ENCODE peak calls at places on chromosomes 7 and 10, in ten cellular contexts. One of them, this sample, is unnamed.
A peak's percentile ranks its signal among the peaks of the same experiment; 100 is the strongest.

GRCh38 chr7:3119963-3120362 is 76.3 kb upstream of the CARD11 start:
- DNase-seq in retina: no peak
- DNase-seq in foreskin keratinocyte: no peak
- DNase-seq in cardiac septum: no peak
- DNase-seq in cerebellar cortex: no peak
- DNase-seq in lower lobe of right lung: no peak
- DNase-seq in HuH-7.5: no peak
- DNase-seq in GM19239: no peak
- DNase-seq in body of pancreas: no peak
- DNase-seq in occipital lobe: no peak
- DNase-seq in this sample: no peak

GRCh38 chr7:149822353-149822943 is 15.7 kb upstream of the ZNF862 start:
- DNase-seq in retina: no peak
- DNase-seq in foreskin keratinocyte: no peak
- DNase-seq in cardiac septum: peak; percentile 73
- DNase-seq in cerebellar cortex: no peak
- DNase-seq in lower lobe of right lung: peak; percentile 20
- DNase-seq in HuH-7.5: no peak
- DNase-seq in GM19239: no peak
- DNase-seq in body of pancreas: no peak
- DNase-seq in occipital lobe: no peak
- DNase-seq in this sample: no peak

GRCh38 chr7:155154586-155154985 is 84.5 kb downstream of the HTR5A start:
- DNase-seq in retina: no peak
- DNase-seq in foreskin keratinocyte: no peak
- DNase-seq in cardiac septum: no peak
- DNase-seq in cerebellar cortex: no peak
- DNase-seq in lower lobe of right lung: no peak
- DNase-seq in HuH-7.5: no peak
- DNase-seq in GM19239: no peak
- DNase-seq in body of pancreas: no peak
- DNase-seq in occipital lobe: no peak
- DNase-seq in this sample: no peak

GRCh38 chr10:91198781-91199180 is 21.7 kb upstream of the PCGF5 start:
- DNase-seq in retina: no peak
- DNase-seq in foreskin keratinocyte: no peak
- DNase-seq in cardiac septum: no peak
- DNase-seq in cerebellar cortex: no peak
- DNase-seq in lower lobe of right lung: no peak
- DNase-seq in HuH-7.5: no peak
- DNase-seq in GM19239: peak; percentile 30
- DNase-seq in body of pancreas: no peak
- DNase-seq in occipital lobe: no peak
- DNase-seq in this sample: peak; percentile 57

GRCh38 chr10:125093199-125093841 is 67.0 kb downstream of the CTBP2 start:
- DNase-seq in retina: peak; percentile 80
- DNase-seq in foreskin keratinocyte: no peak
- DNase-seq in cardiac septum: peak; percentile 82
- DNase-seq in cerebellar cortex: no peak
- DNase-seq in lower lobe of right lung: peak; percentile 24
- DNase-seq in HuH-7.5: no peak
- DNase-seq in GM19239: no peak
- DNase-seq in body of pancreas: peak; percentile 48
- DNase-seq in occipital lobe: no peak
- DNase-seq in this sample: no peak

GRCh38 chr10:15344876-15345285 is 26.2 kb downstream of the FAM171A1 start:
- DNase-seq in retina: no peak
- DNase-seq in foreskin keratinocyte: peak; percentile 56
- DNase-seq in cardiac septum: no peak
- DNase-seq in cerebellar cortex: no peak
- DNase-seq in lower lobe of right lung: no peak
- DNase-seq in HuH-7.5: peak; percentile 56
- DNase-seq in GM19239: no peak
- DNase-seq in body of pancreas: peak; percentile 29
- DNase-seq in occipital lobe: no peak
- DNase-seq in this sample: no peak

GRCh38 chr10:46551701-46552525 is 4.5 kb downstream of the GPRIN2 start:
- DNase-seq in retina: no peak
- DNase-seq in foreskin keratinocyte: no peak
- DNase-seq in cardiac septum: peak; percentile 77
- DNase-seq in cerebellar cortex: peak; percentile 81
- DNase-seq in lower lobe of right lung: peak; percentile 46
- DNase-seq in HuH-7.5: no peak
- DNase-seq in GM19239: no peak
- DNase-seq in body of pancreas: peak; percentile 5
- DNase-seq in occipital lobe: no peak
- DNase-seq in this sample: no peak

GRCh38 chr7:158583143-158583542 is 4.5 kb downstream of the PTPRN2 start:
- DNase-seq in retina: no peak
- DNase-seq in foreskin keratinocyte: no peak
- DNase-seq in cardiac septum: peak; percentile 3
- DNase-seq in cerebellar cortex: no peak
- DNase-seq in lower lobe of right lung: no peak
- DNase-seq in HuH-7.5: no peak
- DNase-seq in GM19239: no peak
- DNase-seq in body of pancreas: peak; percentile 22
- DNase-seq in occipital lobe: no peak
- DNase-seq in this sample: no peak

GRCh38 chr7:1889556-1890181 is 219.6 kb downstream of the ELFN1 start:
- DNase-seq in retina: no peak
- DNase-seq in foreskin keratinocyte: no peak
- DNase-seq in cardiac septum: no peak
- DNase-seq in cerebellar cortex: no peak
- DNase-seq in lower lobe of right lung: no peak
- DNase-seq in HuH-7.5: no peak
- DNase-seq in GM19239: no peak
- DNase-seq in body of pancreas: no peak
- DNase-seq in occipital lobe: no peak
- DNase-seq in this sample: no peak

GRCh38 chr7:40297741-40298311 is 163.0 kb downstream of the SUGCT start:
- DNase-seq in retina: no peak
- DNase-seq in foreskin keratinocyte: peak; percentile 64
- DNase-seq in cardiac septum: no peak
- DNase-seq in cerebellar cortex: no peak
- DNase-seq in lower lobe of right lung: no peak
- DNase-seq in HuH-7.5: no peak
- DNase-seq in GM19239: no peak
- DNase-seq in body of pancreas: no peak
- DNase-seq in occipital lobe: no peak
- DNase-seq in this sample: no peak

GRCh38 chr7:46744957-46745699 is 824.1 kb upstream of the IGFBP3 start:
- DNase-seq in retina: no peak
- DNase-seq in foreskin keratinocyte: no peak
- DNase-seq in cardiac septum: no peak
- DNase-seq in cerebellar cortex: no peak
- DNase-seq in lower lobe of right lung: no peak
- DNase-seq in HuH-7.5: no peak
- DNase-seq in GM19239: no peak
- DNase-seq in body of pancreas: no peak
- DNase-seq in occipital lobe: no peak
- DNase-seq in this sample: no peak

GRCh38 chr10:14712991-14713422 is 61.7 kb downstream of the FAM107B start:
- DNase-seq in retina: no peak
- DNase-seq in foreskin keratinocyte: no peak
- DNase-seq in cardiac septum: no peak
- DNase-seq in cerebellar cortex: no peak
- DNase-seq in lower lobe of right lung: no peak
- DNase-seq in HuH-7.5: no peak
- DNase-seq in GM19239: no peak
- DNase-seq in body of pancreas: no peak
- DNase-seq in occipital lobe: no peak
- DNase-seq in this sample: no peak

GRCh38 chr10:75398238-75398629 is 3.3 kb downstream of the ZNF503 start:
- DNase-seq in retina: no peak
- DNase-seq in foreskin keratinocyte: no peak
- DNase-seq in cardiac septum: no peak
- DNase-seq in cerebellar cortex: no peak
- DNase-seq in lower lobe of right lung: no peak
- DNase-seq in HuH-7.5: no peak
- DNase-seq in GM19239: no peak
- DNase-seq in body of pancreas: no peak
- DNase-seq in occipital lobe: no peak
- DNase-seq in this sample: no peak

GRCh38 chr7:101650579-101651081 is 21.5 kb upstream of the MYL10 start:
- DNase-seq in retina: no peak
- DNase-seq in foreskin keratinocyte: no peak
- DNase-seq in cardiac septum: no peak
- DNase-seq in cerebellar cortex: no peak
- DNase-seq in lower lobe of right lung: no peak
- DNase-seq in HuH-7.5: no peak
- DNase-seq in GM19239: no peak
- DNase-seq in body of pancreas: no peak
- DNase-seq in occipital lobe: no peak
- DNase-seq in this sample: no peak

GRCh38 chr10:71068811-71069411 is 143.5 kb upstream of the UNC5B start:
- DNase-seq in retina: no peak
- DNase-seq in foreskin keratinocyte: peak; percentile 63
- DNase-seq in cardiac septum: peak; percentile 86
- DNase-seq in cerebellar cortex: peak; percentile 83
- DNase-seq in lower lobe of right lung: no peak
- DNase-seq in HuH-7.5: no peak
- DNase-seq in GM19239: no peak
- DNase-seq in body of pancreas: no peak
- DNase-seq in occipital lobe: no peak
- DNase-seq in this sample: no peak